ENCODE peak calls at places on chromosomes 1 and 21, in seven cellular contexts. A is hepatocyte, N is heart left ventricle, L is breast epithelium, V is fibroblast of pulmonary artery, C is epithelial cell of esophagus, B is foreskin fibroblast. J is an unnamed sample.

GRCh38 chr1:51264470-51264869 is 28.4 kb downstream of the RNF11 start:
- DNase-seq in A (peak; percentile 31), N (peak; percentile 21), L (no peak), V (peak; percentile 85), C (peak; percentile 45), B (peak; percentile 84), J (no peak)

GRCh38 chr1:48572632-48573258 is 100.7 kb upstream of the SPATA6 start:
- DNase-seq in A (peak; percentile 85), N (peak; percentile 20), L (peak; percentile 72), V (peak; percentile 49), C (peak; percentile 63), B (peak; percentile 10), J (no peak)

GRCh38 chr1:207268753-207269511 is 52.5 kb upstream of the CD55 start:
- DNase-seq in A (no peak), N (no peak), L (no peak), V (no peak), C (no peak), B (no peak), J (no peak)

GRCh38 chr1:119659628-119660027 is 11.6 kb upstream of the ZNF697 start:
- DNase-seq in A (no peak), N (peak; percentile 50), L (no peak), V (peak; percentile 81), C (no peak), B (no peak), J (no peak)

GRCh38 chr1:244296447-244296846 is 155.3 kb downstream of the ADSS2 start:
- DNase-seq in A (no peak), N (no peak), L (no peak), V (peak; percentile 40), C (no peak), B (no peak), J (peak; percentile 28)

GRCh38 chr1:224493269-224493668 is 58.7 kb upstream of the WDR26 start:
- DNase-seq in A (no peak), N (no peak), L (no peak), V (no peak), C (peak; percentile 16), B (no peak), J (no peak)

GRCh38 chr1:36155560-36156328 is at the start of gene MAP7D1:
- DNase-seq in A (peak; percentile 95), N (peak; percentile 91), L (peak; percentile 82), V (peak; percentile 79), C (peak; percentile 85), B (peak; percentile 81), J (peak; percentile 94)

GRCh38 chr1:201618375-201618774 is 79.4 kb downstream of the NAV1 start:
- DNase-seq in A (no peak), N (no peak), L (no peak), V (no peak), C (no peak), B (no peak), J (no peak)

GRCh38 chr1:3727042-3727824 is 25.0 kb upstream of the CCDC27 start:
- DNase-seq in A (peak; percentile 59), N (no peak), L (no peak), V (peak; percentile 30), C (peak; percentile 36), B (no peak), J (no peak)

GRCh38 chr1:167293057-167293456 is 72.4 kb downstream of the POU2F1 start:
- DNase-seq in A (no peak), N (no peak), L (no peak), V (no peak), C (no peak), B (no peak), J (no peak)

GRCh38 chr21:29529139-29529538 is 230.4 kb downstream of the BACH1 start:
- DNase-seq in A (no peak), N (no peak), L (no peak), V (no peak), C (no peak), B (no peak), J (no peak)

GRCh38 chr1:212607206-212607923 is 1.2 kb upstream of the ATF3 start:
- DNase-seq in A (no peak), N (peak; percentile 37), L (peak; percentile 53), V (no peak), C (no peak), B (no peak), J (no peak)

GRCh38 chr21:16571594-16571993 is 841.8 kb downstream of the USP25 start:
- DNase-seq in A (no peak), N (no peak), L (no peak), V (no peak), C (peak; percentile 29), B (no peak), J (no peak)

GRCh38 chr21:41653944-41654625 is 112.8 kb downstream of the RIPK4 start:
- DNase-seq in A (no peak), N (no peak), L (peak; percentile 70), V (peak; percentile 89), C (peak; percentile 80), B (peak; percentile 48), J (no peak)

GRCh38 chr1:183180634-183181056 is 5.4 kb upstream of the LAMC2 start:
- DNase-seq in A (peak; percentile 71), N (peak; percentile 70), L (peak; percentile 68), V (peak; percentile 93), C (peak; percentile 93), B (peak; percentile 30), J (no peak)

GRCh38 chr1:9069324-9070100 is at the start of gene SLC2A5:
- DNase-seq in A (no peak), N (no peak), L (no peak), V (no peak), C (peak; percentile 26), B (no peak), J (no peak)

GRCh38 chr21:39463308-39463707 is 11.5 kb downstream of the SH3BGR start:
- DNase-seq in A (no peak), N (no peak), L (no peak), V (no peak), C (no peak), B (no peak), J (no peak)

GRCh38 chr1:30550365-30551220 is 172.8 kb downstream of the MATN1 start:
- DNase-seq in A (no peak), N (no peak), L (no peak), V (no peak), C (no peak), B (no peak), J (no peak)

GRCh38 chr1:59107916-59108315 is 189.0 kb upstream of the FGGY start:
- DNase-seq in A (no peak), N (no peak), L (no peak), V (no peak), C (no peak), B (no peak), J (no peak)

GRCh38 chr1:96416111-96416595 is 305.4 kb upstream of the PTBP2 start:
- DNase-seq in A (peak; percentile 55), N (peak; percentile 17), L (no peak), V (peak; percentile 99), C (peak; percentile 94), B (peak; percentile 99), J (no peak)

GRCh38 chr21:25607812-25608737 is 794 bp upstream of the MRPL39 start:
- DNase-seq in A (peak; percentile 90), N (peak; percentile 81), L (peak; percentile 73), V (peak; percentile 90), C (peak; percentile 86), B (peak; percentile 73), J (no peak)

DNA sequence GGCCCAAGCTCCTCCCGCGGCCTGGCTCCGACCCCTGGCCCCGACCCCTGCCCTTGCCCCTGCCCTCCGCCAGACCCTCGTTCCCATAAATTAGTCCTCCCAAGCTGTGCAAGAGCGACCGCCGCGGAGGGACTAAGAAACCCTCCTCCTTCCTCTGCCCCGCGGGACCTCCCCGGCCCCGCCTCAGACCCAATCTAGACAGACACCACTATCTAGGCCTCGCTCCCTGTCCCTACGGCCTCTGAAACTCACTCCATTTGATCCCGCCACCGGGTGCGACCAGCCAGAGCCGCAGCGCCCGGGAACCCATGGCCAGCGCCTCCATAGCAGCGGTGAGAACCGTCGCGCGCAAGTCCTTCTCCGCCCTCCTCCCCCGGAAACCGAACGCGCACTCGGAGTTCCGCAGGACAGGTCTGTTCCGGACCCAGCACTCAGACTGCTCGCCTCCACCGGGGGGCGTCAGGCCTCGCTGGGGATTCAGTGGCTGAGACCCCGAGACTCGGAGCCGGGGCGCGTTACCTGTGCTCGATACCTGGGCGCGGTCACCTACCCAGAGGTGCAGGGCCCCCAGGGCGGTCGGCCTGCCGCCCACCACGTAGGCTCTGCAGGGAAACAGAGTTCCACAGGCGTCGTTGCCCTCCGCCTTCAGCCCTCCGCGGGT is at the start of gene MRPL39:
- DNase-seq in A (peak; percentile 94), N (peak; percentile 87), L (peak; percentile 62), V (peak; percentile 91), C (peak; percentile 93), B (peak; percentile 86), J (peak; percentile 97)
- TF ChIP-seq CTCF in A (peak; percentile 65), N (peak; percentile 52), L (peak; percentile 42), V (peak; percentile 67), C (peak; percentile 56), B (peak; percentile 77), J (peak; percentile 79)

DNA sequence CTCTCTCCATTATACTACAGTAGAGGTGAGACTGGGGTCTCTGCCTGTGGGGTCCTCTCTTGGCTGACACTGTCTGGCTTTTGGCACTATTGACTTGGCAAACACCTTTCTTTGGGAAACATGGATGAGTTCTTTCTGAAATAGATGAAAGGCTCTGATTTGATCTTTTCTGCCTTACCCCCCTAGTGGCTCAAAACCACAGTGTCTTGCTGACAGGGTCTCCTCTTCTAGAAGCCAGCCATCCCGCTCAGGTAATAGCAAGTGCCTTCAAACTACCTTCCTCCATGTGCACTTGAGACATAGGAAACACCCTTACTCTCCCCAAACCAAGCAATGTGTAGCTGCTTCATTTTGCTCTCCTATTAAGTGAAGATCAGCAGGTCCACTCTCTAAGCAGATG is 260.4 kb downstream of the BRINP2 start:
- DNase-seq in A (no peak), N (no peak), L (no peak), V (no peak), C (no peak), B (no peak), J (no peak)
- TF ChIP-seq CTCF in A (no peak), N (no peak), L (no peak), V (no peak), C (no peak), B (no peak), J (no peak)

DNA sequence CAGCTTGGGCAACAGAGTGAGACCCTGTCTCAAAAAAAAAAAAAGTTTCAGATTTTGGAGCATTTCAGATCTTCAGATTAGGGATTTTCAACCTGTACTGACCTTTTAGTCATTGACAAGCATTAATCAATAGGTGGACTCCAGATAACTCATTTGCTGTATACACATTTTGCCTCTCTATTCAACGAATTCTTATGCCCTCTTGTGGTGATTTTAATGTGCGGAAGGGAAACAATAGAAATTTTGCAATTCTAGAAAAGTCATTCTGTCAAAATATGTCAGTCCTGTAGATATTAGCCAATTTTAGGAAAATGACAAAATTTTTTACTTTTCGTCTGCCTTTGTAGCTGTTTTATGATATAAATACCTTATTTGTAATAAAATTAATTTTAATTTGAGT is 11.6 kb upstream of the OR2G2 start:
- DNase-seq in A (no peak), N (no peak), L (no peak), V (peak; percentile 6), C (peak; percentile 5), B (no peak), J (no peak)
- TF ChIP-seq CTCF in A (peak; percentile 60), N (no peak), L (peak; percentile 21), V (peak; percentile 24), C (peak; percentile 12), B (no peak), J (peak; percentile 76)

DNA sequence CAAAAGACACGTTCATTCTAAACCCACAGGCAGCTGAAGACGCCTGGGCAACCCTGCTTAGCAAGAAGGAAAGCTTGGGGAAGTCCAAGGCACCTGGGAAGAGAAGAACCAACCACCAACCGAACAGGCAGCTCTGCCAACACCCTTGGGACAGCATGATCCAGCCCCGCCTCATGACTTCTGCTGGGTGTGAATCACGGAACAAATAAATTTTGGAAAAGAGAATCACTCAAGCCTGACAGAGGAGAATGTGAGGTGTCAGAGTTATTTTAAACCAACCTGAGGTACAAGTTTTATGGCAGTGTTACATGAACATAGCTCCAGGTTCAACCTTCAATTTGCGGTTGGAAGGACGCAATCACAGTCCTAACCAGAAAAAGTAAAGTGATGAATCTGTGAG is 10.0 kb upstream of the PADI4 start:
- DNase-seq in A (no peak), N (no peak), L (peak; percentile 50), V (no peak), C (peak; percentile 92), B (no peak), J (no peak)
- TF ChIP-seq CTCF in A (no peak), N (no peak), L (no peak), V (no peak), C (no peak), B (no peak), J (no peak)